ENCODE peak calls at places on chromosomes 5 and 9, in four cellular contexts. One of them, this sample, is unnamed.

GRCh38 chr5:174520420-174521396 is 203.7 kb upstream of the MSX2 start:
- DNase-seq in A172: peak
- DNase-seq in iris pigment epithelial cell: peak
- DNase-seq in Caki2: no peak
- DNase-seq in this sample: peak

GRCh38 chr5:77864997-77865396 is 88.9 kb upstream of the TBCA start:
- DNase-seq in A172: no peak
- DNase-seq in iris pigment epithelial cell: no peak
- DNase-seq in Caki2: no peak
- DNase-seq in this sample: no peak

GRCh38 chr5:13346401-13346800 is 598.1 kb downstream of the DNAH5 start:
- DNase-seq in A172: no peak
- DNase-seq in iris pigment epithelial cell: no peak
- DNase-seq in Caki2: no peak
- DNase-seq in this sample: no peak

GRCh38 chr9:97041898-97042297 is 3.0 kb upstream of the CTSV start:
- DNase-seq in A172: no peak
- DNase-seq in iris pigment epithelial cell: no peak
- DNase-seq in Caki2: peak
- DNase-seq in this sample: peak

GRCh38 chr9:77514886-77515711 is 133.0 kb downstream of the GNA14 start:
- DNase-seq in A172: peak
- DNase-seq in iris pigment epithelial cell: peak
- DNase-seq in Caki2: no peak
- DNase-seq in this sample: no peak

GRCh38 chr9:74887041-74887980 is at the start of gene TRPM6:
- DNase-seq in A172: peak
- DNase-seq in iris pigment epithelial cell: peak
- DNase-seq in Caki2: peak
- DNase-seq in this sample: peak

GRCh38 chr5:168057905-168058304 is 233.5 kb upstream of the WWC1 start:
- DNase-seq in A172: no peak
- DNase-seq in iris pigment epithelial cell: no peak
- DNase-seq in Caki2: no peak
- DNase-seq in this sample: no peak

GRCh38 chr9:136335296-136336155 is 8.2 kb downstream of the GPSM1 start:
- DNase-seq in A172: no peak
- DNase-seq in iris pigment epithelial cell: no peak
- DNase-seq in Caki2: no peak
- DNase-seq in this sample: no peak

GRCh38 chr9:36665921-36666429 is 93.3 kb downstream of the MELK start:
- DNase-seq in A172: peak
- DNase-seq in iris pigment epithelial cell: peak
- DNase-seq in Caki2: no peak
- DNase-seq in this sample: no peak

GRCh38 chr9:91193658-91194391 is 167.9 kb downstream of the AUH start:
- DNase-seq in A172: peak
- DNase-seq in iris pigment epithelial cell: peak
- DNase-seq in Caki2: peak
- DNase-seq in this sample: peak

GRCh38 chr9:126532489-126532888 is 81.2 kb upstream of the LMX1B start:
- DNase-seq in A172: no peak
- DNase-seq in iris pigment epithelial cell: no peak
- DNase-seq in Caki2: no peak
- DNase-seq in this sample: no peak

GRCh38 chr5:96790851-96791513 is 16.8 kb downstream of the ERAP1 start:
- DNase-seq in A172: peak
- DNase-seq in iris pigment epithelial cell: peak
- DNase-seq in Caki2: no peak
- DNase-seq in this sample: no peak

GRCh38 chr5:126594676-126595485 is at the start of gene ALDH7A1:
- DNase-seq in A172: peak
- DNase-seq in iris pigment epithelial cell: peak
- DNase-seq in Caki2: peak
- DNase-seq in this sample: peak

GRCh38 chr9:68685770-68686169 is 19.3 kb upstream of the PIP5K1B start:
- DNase-seq in A172: peak
- DNase-seq in iris pigment epithelial cell: no peak
- DNase-seq in Caki2: no peak
- DNase-seq in this sample: no peak

GRCh38 chr5:92899611-92900010 is 681.4 kb downstream of the NR2F1-AS1 start:
- DNase-seq in A172: no peak
- DNase-seq in iris pigment epithelial cell: peak
- DNase-seq in Caki2: no peak
- DNase-seq in this sample: no peak

GRCh38 chr9:109585841-109586240 is 87.7 kb upstream of the PTPN3 start:
- DNase-seq in A172: no peak
- DNase-seq in iris pigment epithelial cell: no peak
- DNase-seq in Caki2: no peak
- DNase-seq in this sample: no peak

GRCh38 chr9:100064872-100065581 is 33.8 kb downstream of the ERP44 start:
- DNase-seq in A172: peak
- DNase-seq in iris pigment epithelial cell: peak
- DNase-seq in Caki2: no peak
- DNase-seq in this sample: no peak

GRCh38 chr5:130189961-130190360 is 285.7 kb downstream of the CHSY3 start:
- DNase-seq in A172: peak
- DNase-seq in iris pigment epithelial cell: no peak
- DNase-seq in Caki2: no peak
- DNase-seq in this sample: no peak

GRCh38 chr5:141196363-141196762 is 3.1 kb upstream of the PCDHB11 start:
- DNase-seq in A172: no peak
- DNase-seq in iris pigment epithelial cell: no peak
- DNase-seq in Caki2: no peak
- DNase-seq in this sample: no peak

GRCh38 chr5:127260686-127261085 is 29.9 kb upstream of the MEGF10 start:
- DNase-seq in A172: no peak
- DNase-seq in iris pigment epithelial cell: no peak
- DNase-seq in Caki2: no peak
- DNase-seq in this sample: no peak

GRCh38 chr9:35755071-35755470 is 995 bp upstream of the MSMP start:
- DNase-seq in A172: no peak
- DNase-seq in iris pigment epithelial cell: no peak
- DNase-seq in Caki2: no peak
- DNase-seq in this sample: no peak

GRCh38 chr5:1199649-1200494 is 1.5 kb upstream of the SLC6A19 start:
- DNase-seq in A172: no peak
- DNase-seq in iris pigment epithelial cell: no peak
- DNase-seq in Caki2: no peak
- DNase-seq in this sample: no peak

GRCh38 chr9:121858788-121859187 is 207.4 kb downstream of the DAB2IP start:
- DNase-seq in A172: no peak
- DNase-seq in iris pigment epithelial cell: no peak
- DNase-seq in Caki2: no peak
- DNase-seq in this sample: no peak

GRCh38 chr9:133990366-133991210 is 1.5 kb downstream of the VAV2 start:
- DNase-seq in A172: peak
- DNase-seq in iris pigment epithelial cell: peak
- DNase-seq in Caki2: peak
- DNase-seq in this sample: peak

GRCh38 chr9:111674319-111674718 is 12.9 kb downstream of the GNG10 start:
- DNase-seq in A172: no peak
- DNase-seq in iris pigment epithelial cell: no peak
- DNase-seq in Caki2: no peak
- DNase-seq in this sample: no peak

GRCh38 chr5:80852331-80853245 is 107.6 kb upstream of the RASGRF2 start:
- DNase-seq in A172: no peak
- DNase-seq in iris pigment epithelial cell: peak
- DNase-seq in Caki2: no peak
- DNase-seq in this sample: no peak

GRCh38 chr9:132214027-132214622 is 52.3 kb downstream of the NTNG2 start:
- DNase-seq in A172: peak
- DNase-seq in iris pigment epithelial cell: peak
- DNase-seq in Caki2: no peak
- DNase-seq in this sample: peak

GRCh38 chr5:157354825-157355224 is 88.9 kb downstream of the CYFIP2 start:
- DNase-seq in A172: peak
- DNase-seq in iris pigment epithelial cell: no peak
- DNase-seq in Caki2: no peak
- DNase-seq in this sample: no peak

GRCh38 chr5:72057816-72058215 is 49.5 kb upstream of the MAP1B start:
- DNase-seq in A172: no peak
- DNase-seq in iris pigment epithelial cell: no peak
- DNase-seq in Caki2: no peak
- DNase-seq in this sample: no peak

GRCh38 chr9:83307051-83307724 is 231.0 kb downstream of the FRMD3 start:
- DNase-seq in A172: no peak
- DNase-seq in iris pigment epithelial cell: no peak
- DNase-seq in Caki2: no peak
- DNase-seq in this sample: no peak

GRCh38 chr5:59069438-59070079 is 486.7 kb downstream of the RAB3C start:
- DNase-seq in A172: peak
- DNase-seq in iris pigment epithelial cell: peak
- DNase-seq in Caki2: peak
- DNase-seq in this sample: no peak

GRCh38 chr9:115517335-115518075 is 399.5 kb upstream of the TNC start:
- DNase-seq in A172: no peak
- DNase-seq in iris pigment epithelial cell: no peak
- DNase-seq in Caki2: no peak
- DNase-seq in this sample: no peak

GRCh38 chr5:169876376-169876775 is 103.9 kb downstream of the INSYN2B start:
- DNase-seq in A172: no peak
- DNase-seq in iris pigment epithelial cell: peak
- DNase-seq in Caki2: no peak
- DNase-seq in this sample: no peak

GRCh38 chr5:57442080-57442839 is 40.4 kb downstream of the ACTBL2 start:
- DNase-seq in A172: peak
- DNase-seq in iris pigment epithelial cell: peak
- DNase-seq in Caki2: peak
- DNase-seq in this sample: no peak

GRCh38 chr5:3671366-3671765 is 75.7 kb downstream of the IRX1 start:
- DNase-seq in A172: no peak
- DNase-seq in iris pigment epithelial cell: no peak
- DNase-seq in Caki2: no peak
- DNase-seq in this sample: no peak

GRCh38 chr5:142826741-142827492 is 56.7 kb downstream of the ARHGAP26 start:
- DNase-seq in A172: peak
- DNase-seq in iris pigment epithelial cell: peak
- DNase-seq in Caki2: peak
- DNase-seq in this sample: peak

GRCh38 chr9:124124729-124125589 is 113.4 kb downstream of the LHX2 start:
- DNase-seq in A172: no peak
- DNase-seq in iris pigment epithelial cell: no peak
- DNase-seq in Caki2: no peak
- DNase-seq in this sample: no peak

GRCh38 chr5:35029333-35029732 is 18.4 kb downstream of the AGXT2 start:
- DNase-seq in A172: peak
- DNase-seq in iris pigment epithelial cell: peak
- DNase-seq in Caki2: no peak
- DNase-seq in this sample: no peak

GRCh38 chr9:15231788-15232635 is 75.0 kb downstream of the TTC39B start:
- DNase-seq in A172: no peak
- DNase-seq in iris pigment epithelial cell: peak
- DNase-seq in Caki2: no peak
- DNase-seq in this sample: no peak